ENCODE peak calls at places on chromosomes 6 and 20, in four cellular contexts. U is spleen, O is MM.1S, Y is HCT116. V is an unnamed sample.

GRCh38 chr20:44750081-44750805 is 4.6 kb downstream of the KCNK15 start:
- DNase-seq in Y (no peak), O (no peak), U (no peak), V (no peak)

GRCh38 chr6:93163146-93163545 is 256.2 kb downstream of the EPHA7 start:
- DNase-seq in Y (no peak), U (no peak), O (no peak), V (no peak)

GRCh38 chr6:28944412-28945006 is 20.7 kb upstream of the TRIM27 start:
- DNase-seq in O (peak; percentile 75), Y (no peak), U (no peak), V (no peak)

GRCh38 chr6:106974337-106974998 is at the start of gene CD24:
- DNase-seq in Y (no peak), U (peak; percentile 92), O (no peak), V (peak; percentile 74)

GRCh38 chr6:44078795-44079671 is 48.2 kb downstream of the MRPL14 start:
- DNase-seq in U (peak; percentile 79), O (peak; percentile 68), Y (peak; percentile 60), V (no peak)

GRCh38 chr20:18638768-18639167 is 50.9 kb downstream of the DTD1 start:
- DNase-seq in O (no peak), U (no peak), Y (no peak), V (no peak)

GRCh38 chr6:157558487-157559200 is 177.7 kb downstream of the ZDHHC14 start:
- DNase-seq in U (no peak), Y (no peak), O (no peak), V (no peak)

GRCh38 chr6:25169551-25170335 is 109.4 kb upstream of the CARMIL1 start:
- DNase-seq in U (no peak), Y (no peak), O (no peak), V (no peak)

GRCh38 chr6:71533939-71534379 is 245.3 kb downstream of the OGFRL1 start:
- DNase-seq in O (no peak), Y (peak; percentile 3), U (no peak), V (no peak)

GRCh38 chr6:109315331-109316129 is 66.7 kb downstream of the CD164 start:
- DNase-seq in U (no peak), Y (no peak), O (no peak), V (no peak)

GRCh38 chr20:35952480-35953410 is 1.6 kb downstream of the SCAND1 start:
- DNase-seq in O (peak; percentile 30), Y (no peak), U (no peak), V (no peak)

GRCh38 chr6:168009331-168009730 is 11.9 kb downstream of the KIF25 start:
- DNase-seq in Y (no peak), U (no peak), O (no peak), V (no peak)

GRCh38 chr6:158024566-158025297 is 43.1 kb downstream of the SYNJ2 start:
- DNase-seq in O (no peak), Y (no peak), U (peak; percentile 16), V (peak; percentile 17)

GRCh38 chr20:7420345-7420744 is 519.9 kb downstream of the HAO1 start:
- DNase-seq in U (no peak), Y (no peak), O (no peak), V (no peak)

GRCh38 chr6:26304213-26305096 is 60.5 kb upstream of the BTN3A2 start:
- DNase-seq in Y (peak; percentile 81), O (peak; percentile 77), U (no peak), V (no peak)

GRCh38 chr20:43185901-43186300 is 3.8 kb downstream of the PTPRT start:
- DNase-seq in U (no peak), Y (no peak), O (no peak), V (no peak)

GRCh38 chr6:115969930-115970273 is 90.8 kb downstream of the FRK start:
- DNase-seq in O (no peak), U (no peak), Y (no peak), V (no peak)

GRCh38 chr6:4581468-4582420 is 194.5 kb upstream of the CDYL start:
- DNase-seq in U (no peak), Y (no peak), O (no peak), V (no peak)

GRCh38 chr6:48765352-48765961 is 654.5 kb upstream of the PTCHD4 start:
- DNase-seq in U (no peak), Y (peak; percentile 59), O (peak; percentile 15), V (no peak)

GRCh38 chr20:43590036-43590391 is 723 bp upstream of the IFT52 start:
- DNase-seq in U (no peak), Y (no peak), O (no peak), V (no peak)

GRCh38 chr20:5001174-5002076 is at the start of gene SLC23A2:
- DNase-seq in U (peak; percentile 93), Y (no peak), O (peak; percentile 51), V (peak; percentile 79)

GRCh38 chr20:5003626-5004025 is 2.3 kb upstream of the SLC23A2 start:
- DNase-seq in Y (no peak), O (no peak), U (peak; percentile 13), V (no peak)

GRCh38 chr20:4999788-5000187 is 1.5 kb downstream of the SLC23A2 start:
- DNase-seq in Y (no peak), U (no peak), O (peak; percentile 42), V (no peak)

GRCh38 chr20:5000263-5001173 is 792 bp downstream of the SLC23A2 start:
- DNase-seq in U (peak; percentile 89), O (peak; percentile 27), Y (no peak), V (peak; percentile 76)

DNA sequence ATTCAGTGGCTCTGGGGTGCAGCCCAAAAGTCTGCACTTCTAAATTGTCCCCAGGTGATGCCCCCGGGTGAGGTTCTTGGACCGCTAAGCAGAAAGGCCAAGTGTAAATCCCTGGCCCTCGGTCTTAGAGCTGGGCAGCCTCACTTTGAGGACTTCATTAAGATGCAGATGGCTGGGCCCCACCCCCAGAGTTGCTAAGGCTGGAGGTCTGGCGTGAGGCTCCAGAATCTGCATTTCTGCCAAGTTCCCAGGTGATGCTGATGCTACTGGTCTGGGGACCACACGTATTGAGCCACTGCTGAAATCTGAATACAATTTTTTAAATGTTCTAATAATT is 735 bp upstream of the SLC23A2 start:
- DNase-seq in Y (no peak), O (peak; percentile 27), U (peak; percentile 75), V (no peak)
- H3K4me3 ChIP-seq in Y (peak overlapping the region; percentile 68), O (peak overlapping the region; percentile 80), U (peak overlapping the region; percentile 93), V (no peak overlapping the region)

GRCh38 chr6:16817594-16817993 is 56.3 kb upstream of the ATXN1 start:
- DNase-seq in O (no peak), Y (no peak), U (no peak), V (no peak)
- H3K4me3 ChIP-seq in O (no peak overlapping the region), Y (no peak overlapping the region), U (no peak overlapping the region), V (no peak overlapping the region)

GRCh38 chr6:90217621-90218496 is 78.8 kb downstream of the BACH2 start:
- DNase-seq in U (no peak), Y (no peak), O (no peak), V (peak; percentile 67)

GRCh38 chr6:90221403-90221802 is 75.2 kb downstream of the BACH2 start:
- DNase-seq in U (no peak), O (no peak), Y (no peak), V (no peak)

GRCh38 chr6:90219168-90219985 is 77.3 kb downstream of the BACH2 start:
- DNase-seq in O (peak; percentile 10), U (no peak), Y (no peak), V (no peak)

GRCh38 chr6:90222008-90222407 is 74.6 kb downstream of the BACH2 start:
- DNase-seq in Y (no peak), U (no peak), O (no peak), V (no peak)

DNA sequence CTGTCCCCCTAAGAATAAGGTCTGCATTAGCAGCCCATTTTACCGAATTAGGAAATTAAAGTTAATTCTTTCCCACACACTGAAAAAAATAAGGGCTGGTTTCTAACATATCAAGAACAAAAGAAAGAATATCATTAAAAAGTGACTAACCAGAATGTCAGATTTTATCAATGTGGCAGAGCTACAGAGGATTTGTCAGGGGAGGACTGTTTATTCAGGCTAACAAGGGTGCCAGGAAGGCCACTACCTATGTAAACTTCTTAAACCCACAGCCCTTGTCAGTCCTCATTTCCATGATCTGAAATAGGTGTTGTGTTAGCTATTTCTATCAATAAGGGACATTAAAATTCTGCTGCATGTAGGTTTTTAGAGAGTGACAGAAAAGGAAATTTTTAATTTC is 76.4 kb downstream of the BACH2 start:
- DNase-seq in O (no peak), Y (no peak), U (no peak), V (no peak)
- H3K4me3 ChIP-seq in O (no peak overlapping the region), Y (no peak overlapping the region), U (no peak overlapping the region), V (no peak overlapping the region)

GRCh38 chr20:3751284-3751663 is 16.3 kb downstream of the ADISSP start:
- DNase-seq in U (no peak), O (no peak), Y (no peak), V (no peak)
- H3K4me3 ChIP-seq in U (peak overlapping the region; percentile 68), O (no peak overlapping the region), Y (no peak overlapping the region), V (peak overlapping the region; percentile 40)

DNA sequence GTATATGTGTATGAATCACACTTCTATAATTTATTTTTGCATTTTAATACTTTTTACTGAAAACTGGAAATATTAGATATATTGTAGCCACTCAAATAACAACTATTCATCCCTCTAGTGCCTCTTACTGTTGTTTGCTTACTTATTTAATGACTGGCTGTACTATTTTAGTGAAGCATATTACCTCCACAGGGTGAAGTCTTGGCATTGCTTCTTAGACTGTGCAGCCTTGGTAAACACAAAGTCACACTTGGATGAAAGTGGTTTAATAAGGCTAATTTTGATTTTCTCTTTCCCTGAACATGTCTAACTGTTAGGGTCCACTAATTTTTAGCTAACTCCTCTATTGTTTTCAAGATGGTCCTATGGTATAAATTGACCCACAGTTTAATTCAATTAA is 1043.2 kb upstream of the ADGRB3 start:
- DNase-seq in O (no peak), Y (no peak), U (no peak), V (no peak)
- H3K4me3 ChIP-seq in O (no peak overlapping the region), Y (no peak overlapping the region), U (no peak overlapping the region), V (no peak overlapping the region)

DNA sequence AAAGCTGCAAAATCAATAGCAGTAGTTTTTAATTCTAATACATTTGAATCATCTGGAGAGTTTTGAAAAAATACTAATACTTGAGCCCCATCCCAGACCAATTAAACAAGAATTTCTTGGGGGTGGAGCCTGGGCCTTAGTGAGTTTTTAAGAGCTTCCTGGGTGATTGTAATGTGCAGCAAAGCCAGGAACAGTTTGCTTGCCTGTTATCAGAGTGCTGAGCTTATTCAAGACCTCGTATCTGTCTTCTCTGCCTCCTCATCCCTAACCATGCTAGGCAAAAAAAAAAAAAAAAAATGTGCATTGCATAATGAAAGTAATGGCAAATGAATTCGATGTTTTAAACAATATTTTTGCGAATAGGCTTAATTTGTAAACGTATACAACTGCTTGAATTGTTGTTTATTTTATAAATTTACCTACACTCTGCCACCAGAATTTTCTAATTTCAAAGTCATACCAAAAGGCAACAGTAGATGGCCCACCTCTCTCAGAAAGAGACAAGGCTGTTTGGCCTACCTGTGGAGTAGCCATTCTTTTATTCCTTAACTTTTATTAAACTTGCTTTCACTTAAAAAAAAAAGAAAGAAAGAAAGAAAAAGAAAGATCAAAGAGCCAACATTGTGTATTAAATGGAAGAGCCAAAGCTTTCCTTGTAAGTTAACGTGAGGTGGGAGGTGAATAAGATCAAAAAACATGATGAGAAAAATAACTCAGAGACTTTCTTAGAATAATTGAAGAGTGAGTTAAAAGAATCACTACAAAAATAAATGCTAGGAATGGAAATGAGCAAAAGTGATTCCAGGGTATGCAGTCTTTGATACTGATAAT is 36.2 kb upstream of the MYB start:
- DNase-seq in O (peak; percentile 50), Y (peak; percentile 12), U (no peak), V (no peak)
- H3K4me3 ChIP-seq in O (no peak overlapping the region), Y (no peak overlapping the region), U (peak overlapping the region; percentile 54), V (no peak overlapping the region)

DNA sequence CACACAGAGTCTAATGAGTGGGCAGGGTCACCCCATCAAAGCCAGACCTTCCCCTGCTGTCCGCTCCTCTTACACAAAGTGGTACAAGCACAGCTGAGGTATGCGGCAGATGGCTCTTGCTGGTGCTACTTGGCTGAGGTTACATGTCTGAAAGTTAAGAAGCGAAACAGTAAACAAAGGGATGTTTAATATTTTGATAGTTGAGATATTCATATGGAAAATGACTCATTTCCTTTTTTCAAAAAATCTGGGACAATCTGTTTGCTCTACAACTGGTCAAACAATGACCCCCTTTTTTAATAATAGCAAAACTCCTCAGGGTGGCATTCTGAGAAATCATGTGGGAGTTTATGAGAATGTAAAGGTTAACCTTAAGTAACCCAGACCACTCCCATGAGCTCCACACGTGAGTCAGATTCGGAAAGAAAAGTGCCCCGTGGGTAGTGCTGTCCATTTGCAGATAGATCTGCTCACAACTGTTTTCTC is 245.3 kb downstream of the TBXT start:
- DNase-seq in O (no peak), U (no peak), Y (no peak), V (no peak)
- H3K4me3 ChIP-seq in O (no peak overlapping the region), U (no peak overlapping the region), Y (no peak overlapping the region), V (no peak overlapping the region)